ENCODE peak calls at places on chromosome 13, in seven cellular contexts. S is tibial nerve; L is A673; V is WTC11; Z is activated CD8-positive, alpha-beta T cell treated with anti-CD3 and anti-CD28 coated beads for 36 hours; T is GM10248; E is upper lobe of left lung. X is an unnamed sample.

GRCh38 chr13:112893570-112894422 is 75.2 kb upstream of the MCF2L start:
- DNase-seq in S (no peak), L (peak; percentile 33), V (peak; percentile 67), Z (peak; percentile 17), T (peak; percentile 84), E (peak; percentile 52), X (no peak)

GRCh38 chr13:43159007-43159406 is 135.6 kb downstream of the DNAJC15 start:
- DNase-seq in S (no peak), L (peak; percentile 63), V (no peak), Z (no peak), T (no peak), E (no peak), X (no peak)

GRCh38 chr13:20492641-20493040 is 33.0 kb downstream of the CRYL1 start:
- DNase-seq in S (no peak), L (peak; percentile 49), V (peak; percentile 62), Z (peak; percentile 61), T (peak; percentile 56), E (no peak), X (no peak)

GRCh38 chr13:76316998-76317527 is 569.1 kb downstream of the KCTD12 start:
- DNase-seq in S (no peak), L (no peak), V (no peak), Z (no peak), T (no peak), E (no peak), X (no peak)

GRCh38 chr13:107284168-107284567 is 716.2 kb upstream of the ARGLU1 start:
- DNase-seq in S (no peak), L (peak; percentile 33), V (no peak), Z (no peak), T (no peak), E (no peak), X (no peak)

GRCh38 chr13:78015782-78016181 is 97.2 kb upstream of the EDNRB start:
- DNase-seq in S (no peak), L (no peak), V (no peak), Z (no peak), T (no peak), E (no peak), X (no peak)

GRCh38 chr13:29922281-29922821 is 71.9 kb upstream of the UBL3 start:
- DNase-seq in S (no peak), L (no peak), V (no peak), Z (no peak), T (no peak), E (no peak), X (no peak)

GRCh38 chr13:113897161-113897560 is 33.3 kb upstream of the GAS6 start:
- DNase-seq in S (no peak), L (no peak), V (no peak), Z (no peak), T (no peak), E (no peak), X (peak; percentile 72)

GRCh38 chr13:41284512-41285288 is 21.3 kb upstream of the MTRF1 start:
- DNase-seq in S (no peak), L (no peak), V (no peak), Z (no peak), T (no peak), E (no peak), X (no peak)

GRCh38 chr13:21675095-21676007 is 4.5 kb downstream of the FGF9 start:
- DNase-seq in S (no peak), L (peak; percentile 53), V (peak; percentile 57), Z (peak; percentile 81), T (peak; percentile 35), E (peak; percentile 58), X (no peak)

GRCh38 chr13:28654276-28654675 is 4.7 kb upstream of the POMP start:
- DNase-seq in S (no peak), L (no peak), V (no peak), Z (no peak), T (no peak), E (no peak), X (no peak)

GRCh38 chr13:33349996-33350826 is 64.7 kb upstream of the STARD13 start:
- DNase-seq in S (peak; percentile 41), L (peak; percentile 45), V (peak; percentile 31), Z (no peak), T (peak; percentile 26), E (peak; percentile 45), X (no peak)

GRCh38 chr13:80884031-80884785 is 543.3 kb upstream of the SPRY2 start:
- DNase-seq in S (no peak), L (no peak), V (no peak), Z (no peak), T (no peak), E (no peak), X (no peak)

GRCh38 chr13:49859568-49859967 is 67.1 kb upstream of the KPNA3 start:
- DNase-seq in S (no peak), L (no peak), V (no peak), Z (no peak), T (no peak), E (no peak), X (no peak)

GRCh38 chr13:46633416-46633815 is 80.4 kb downstream of the LRCH1 start:
- DNase-seq in S (no peak), L (no peak), V (no peak), Z (no peak), T (no peak), E (no peak), X (no peak)

GRCh38 chr13:52845766-52846566 is 2.5 kb downstream of the PCDH8 start:
- DNase-seq in S (no peak), L (peak; percentile 64), V (peak; percentile 84), Z (peak; percentile 54), T (peak; percentile 46), E (no peak), X (no peak)

GRCh38 chr13:72258340-72258981 is 391.5 kb upstream of the DACH1 start:
- DNase-seq in S (no peak), L (no peak), V (peak; percentile 35), Z (no peak), T (no peak), E (no peak), X (no peak)

GRCh38 chr13:97346561-97347254 is 87.3 kb upstream of the RAP2A start:
- DNase-seq in S (no peak), L (no peak), V (no peak), Z (no peak), T (no peak), E (no peak), X (no peak)

GRCh38 chr13:97348569-97349100 is 85.3 kb upstream of the RAP2A start:
- DNase-seq in S (no peak), L (no peak), V (no peak), Z (no peak), T (no peak), E (no peak), X (no peak)

GRCh38 chr13:97344250-97345175 is 89.5 kb upstream of the RAP2A start:
- DNase-seq in S (peak; percentile 48), L (peak; percentile 73), V (peak; percentile 53), Z (peak; percentile 73), T (peak; percentile 32), E (peak; percentile 49), X (no peak)

GRCh38 chr13:97346097-97346496 is 87.9 kb upstream of the RAP2A start:
- DNase-seq in S (no peak), L (no peak), V (no peak), Z (no peak), T (no peak), E (no peak), X (no peak)

DNA sequence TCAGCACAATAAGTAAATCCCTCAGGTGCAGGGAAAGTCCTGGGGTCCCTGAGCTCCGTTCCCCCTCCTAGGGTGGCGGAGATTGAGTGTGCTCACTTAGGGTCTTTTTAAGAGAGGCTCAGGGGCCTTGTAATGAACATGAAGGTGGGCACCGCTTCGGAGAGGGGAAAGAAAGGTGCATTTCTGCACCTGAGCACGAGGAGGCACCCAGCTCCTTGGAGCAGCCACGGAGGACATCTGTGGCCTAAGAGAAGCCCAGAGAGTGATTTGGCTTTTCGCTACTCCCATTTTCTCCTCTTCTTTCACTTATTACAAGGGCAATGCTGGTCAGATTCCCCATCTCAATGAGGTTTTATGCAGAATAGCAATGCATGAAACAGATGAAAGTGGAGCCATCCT is 86.7 kb upstream of the RAP2A start:
- DNase-seq in S (no peak), L (no peak), V (no peak), Z (no peak), T (no peak), E (no peak), X (no peak)
- TF ChIP-seq CTCF in S (no peak), L (no peak), V (no peak), Z (no peak), T (no peak), E (no peak), X (no peak)

DNA sequence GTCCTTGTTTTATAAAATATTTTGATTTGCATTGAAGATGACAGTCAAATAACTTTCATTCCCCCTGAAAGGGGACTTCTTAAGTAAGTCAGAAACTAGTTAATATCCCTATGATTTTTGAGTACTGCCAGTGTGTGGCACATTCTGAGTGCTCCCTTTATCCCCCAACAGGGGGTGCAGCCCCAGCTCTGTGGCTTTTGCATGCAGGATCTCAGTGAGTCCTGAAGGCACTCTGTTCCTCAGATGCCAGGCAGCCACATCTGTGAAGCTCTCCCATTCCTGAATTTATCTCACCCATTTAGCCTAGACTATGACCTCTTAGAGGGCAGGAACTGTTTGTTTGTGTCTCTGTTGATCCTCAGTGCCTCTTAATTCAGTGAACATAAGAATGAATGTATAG is 123.1 kb downstream of the CDK8 start:
- DNase-seq in S (no peak), L (peak; percentile 51), V (peak; percentile 60), Z (peak; percentile 21), T (no peak), E (no peak), X (no peak)
- TF ChIP-seq CTCF in S (no peak), L (peak; percentile 52), V (peak; percentile 51), Z (no peak), T (no peak), E (no peak), X (peak; percentile 17)

DNA sequence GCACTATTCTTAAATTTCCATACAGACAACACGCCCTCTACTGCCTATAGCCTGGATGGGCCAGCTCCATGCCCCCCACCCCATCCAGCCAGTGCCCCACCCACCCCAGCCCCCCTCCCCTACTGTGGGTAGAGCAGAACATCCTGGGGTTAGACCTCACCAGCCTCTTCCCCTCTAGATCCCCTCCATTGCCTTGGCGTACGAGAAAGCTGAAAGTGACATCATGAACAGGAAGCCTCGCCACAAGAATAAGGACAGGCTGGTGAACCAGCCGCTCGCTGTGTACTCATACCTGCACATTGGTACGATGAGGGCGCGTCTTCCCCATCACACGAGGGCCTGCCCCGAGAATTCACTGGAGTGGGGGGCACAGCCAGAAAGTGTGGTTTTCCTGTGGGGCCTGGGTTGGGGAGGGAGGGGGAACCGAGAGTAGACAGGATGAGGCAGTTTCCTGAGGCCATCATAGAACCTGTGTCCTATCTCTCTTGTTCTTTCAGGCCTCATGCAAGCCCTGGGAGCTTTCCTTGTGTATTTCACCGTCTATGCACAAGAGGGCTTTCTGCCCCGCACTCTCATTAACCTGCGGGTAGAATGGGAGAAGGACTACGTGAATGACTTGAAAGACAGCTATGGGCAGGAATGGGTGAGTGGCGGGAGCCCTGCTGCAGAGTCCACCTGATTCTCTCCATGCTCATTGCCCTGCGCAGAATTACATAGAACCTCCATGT is 29.1 kb downstream of the ATP12A start:
- DNase-seq in S (no peak), L (no peak), V (no peak), Z (peak; percentile 86), T (peak; percentile 52), E (no peak), X (peak; percentile 13)
- TF ChIP-seq CTCF in S (no peak), L (no peak), V (no peak), Z (peak; percentile 10), T (no peak), E (no peak), X (no peak)

DNA sequence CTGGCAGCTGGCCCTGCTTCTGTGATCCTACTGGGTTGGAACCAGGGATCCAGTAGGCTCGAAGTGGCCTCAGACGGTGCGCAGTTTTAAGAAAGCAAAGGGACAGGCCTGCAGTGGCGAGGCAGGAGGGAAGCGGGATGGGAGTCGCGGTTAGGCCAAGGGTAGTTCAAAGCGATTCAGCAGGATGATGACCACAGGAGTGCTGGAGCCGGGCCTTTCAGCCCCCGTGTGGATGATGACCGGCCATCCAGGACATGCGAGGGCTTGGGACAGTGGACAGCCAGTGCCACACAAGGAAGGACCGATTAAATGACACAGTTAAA is 853 bp downstream of the RNASEH2B start:
- DNase-seq in S (peak; percentile 16), L (no peak), V (peak; percentile 44), Z (no peak), T (peak; percentile 18), E (peak; percentile 58), X (no peak)
- TF ChIP-seq CTCF in S (no peak), L (no peak), V (no peak), Z (no peak), T (no peak), E (peak; percentile 18), X (no peak)

X was measured in ascending aorta.